ENCODE peak calls at places on chromosome X, in nine cellular contexts. One of them, this sample, is unnamed.

GRCh38 chrX:103464071-103464773 is 55.1 kb downstream of the RAB40A start:
- DNase-seq in right lobe of liver: no peak
- DNase-seq in skeletal muscle cell: no peak
- DNase-seq in psoas muscle: no peak
- DNase-seq in AG04449: no peak
- DNase-seq in fibroblast of the aortic adventitia: peak
- DNase-seq in fibroblast of pulmonary artery: peak
- DNase-seq in brain microvascular endothelial cell: peak
- DNase-seq in retinal pigment epithelial cell: no peak
- DNase-seq in this sample: peak

GRCh38 chrX:37302569-37302968 is 46.6 kb upstream of the PRRG1 start:
- DNase-seq in fibroblast of pulmonary artery: peak
- DNase-seq in AG04449: no peak
- DNase-seq in skeletal muscle cell: no peak
- DNase-seq in psoas muscle: no peak
- DNase-seq in fibroblast of the aortic adventitia: peak
- DNase-seq in right lobe of liver: no peak
- DNase-seq in brain microvascular endothelial cell: peak
- DNase-seq in retinal pigment epithelial cell: peak
- DNase-seq in this sample: no peak

GRCh38 chrX:3384330-3384729 is 37.9 kb upstream of the MXRA5 start:
- DNase-seq in brain microvascular endothelial cell: peak
- DNase-seq in right lobe of liver: no peak
- DNase-seq in skeletal muscle cell: no peak
- DNase-seq in retinal pigment epithelial cell: peak
- DNase-seq in psoas muscle: no peak
- DNase-seq in AG04449: no peak
- DNase-seq in fibroblast of pulmonary artery: no peak
- DNase-seq in fibroblast of the aortic adventitia: peak
- DNase-seq in this sample: no peak

GRCh38 chrX:1213971-1214370 is 1.5 kb upstream of the CRLF2 start:
- DNase-seq in psoas muscle: no peak
- DNase-seq in fibroblast of pulmonary artery: no peak
- DNase-seq in AG04449: no peak
- DNase-seq in brain microvascular endothelial cell: no peak
- DNase-seq in skeletal muscle cell: no peak
- DNase-seq in right lobe of liver: no peak
- DNase-seq in fibroblast of the aortic adventitia: no peak
- DNase-seq in retinal pigment epithelial cell: no peak
- DNase-seq in this sample: no peak

GRCh38 chrX:9576059-9576458 is 111.2 kb downstream of the TBL1X start:
- DNase-seq in fibroblast of the aortic adventitia: no peak
- DNase-seq in skeletal muscle cell: no peak
- DNase-seq in right lobe of liver: no peak
- DNase-seq in AG04449: no peak
- DNase-seq in retinal pigment epithelial cell: no peak
- DNase-seq in fibroblast of pulmonary artery: no peak
- DNase-seq in psoas muscle: no peak
- DNase-seq in brain microvascular endothelial cell: no peak
- DNase-seq in this sample: no peak

GRCh38 chrX:54178100-54178940 is 4.7 kb downstream of the FAM120C start:
- DNase-seq in AG04449: peak
- DNase-seq in psoas muscle: no peak
- DNase-seq in brain microvascular endothelial cell: peak
- DNase-seq in skeletal muscle cell: peak
- DNase-seq in retinal pigment epithelial cell: peak
- DNase-seq in right lobe of liver: no peak
- DNase-seq in fibroblast of the aortic adventitia: peak
- DNase-seq in fibroblast of pulmonary artery: peak
- DNase-seq in this sample: no peak

GRCh38 chrX:52923781-52924241 is 26.7 kb downstream of the FAM156B start:
- DNase-seq in right lobe of liver: no peak
- DNase-seq in brain microvascular endothelial cell: peak
- DNase-seq in AG04449: no peak
- DNase-seq in psoas muscle: peak
- DNase-seq in skeletal muscle cell: no peak
- DNase-seq in retinal pigment epithelial cell: no peak
- DNase-seq in fibroblast of the aortic adventitia: peak
- DNase-seq in fibroblast of pulmonary artery: peak
- DNase-seq in this sample: peak

GRCh38 chrX:57172544-57172943 is 35.3 kb upstream of the SPIN2A start:
- DNase-seq in brain microvascular endothelial cell: no peak
- DNase-seq in skeletal muscle cell: no peak
- DNase-seq in AG04449: no peak
- DNase-seq in right lobe of liver: no peak
- DNase-seq in fibroblast of pulmonary artery: peak
- DNase-seq in psoas muscle: no peak
- DNase-seq in fibroblast of the aortic adventitia: peak
- DNase-seq in retinal pigment epithelial cell: no peak
- DNase-seq in this sample: no peak

GRCh38 chrX:24097741-24098140 is 43.0 kb downstream of the EIF2S3 start:
- DNase-seq in AG04449: no peak
- DNase-seq in brain microvascular endothelial cell: no peak
- DNase-seq in fibroblast of the aortic adventitia: peak
- DNase-seq in retinal pigment epithelial cell: no peak
- DNase-seq in right lobe of liver: no peak
- DNase-seq in psoas muscle: no peak
- DNase-seq in skeletal muscle cell: no peak
- DNase-seq in fibroblast of pulmonary artery: no peak
- DNase-seq in this sample: no peak

GRCh38 chrX:56994375-56995270 is 718 bp downstream of the SPIN3 start:
- DNase-seq in brain microvascular endothelial cell: no peak
- DNase-seq in fibroblast of pulmonary artery: no peak
- DNase-seq in skeletal muscle cell: no peak
- DNase-seq in retinal pigment epithelial cell: peak
- DNase-seq in right lobe of liver: no peak
- DNase-seq in AG04449: no peak
- DNase-seq in fibroblast of the aortic adventitia: peak
- DNase-seq in psoas muscle: no peak
- DNase-seq in this sample: no peak

GRCh38 chrX:154761977-154762528 is 611 bp upstream of the DKC1 start:
- DNase-seq in psoas muscle: no peak
- DNase-seq in right lobe of liver: no peak
- DNase-seq in fibroblast of pulmonary artery: no peak
- DNase-seq in AG04449: no peak
- DNase-seq in brain microvascular endothelial cell: no peak
- DNase-seq in fibroblast of the aortic adventitia: no peak
- DNase-seq in skeletal muscle cell: no peak
- DNase-seq in retinal pigment epithelial cell: no peak
- DNase-seq in this sample: peak

GRCh38 chrX:74613350-74614192 is 853 bp downstream of the RLIM start:
- DNase-seq in AG04449: no peak
- DNase-seq in fibroblast of the aortic adventitia: peak
- DNase-seq in retinal pigment epithelial cell: no peak
- DNase-seq in skeletal muscle cell: no peak
- DNase-seq in fibroblast of pulmonary artery: peak
- DNase-seq in right lobe of liver: no peak
- DNase-seq in brain microvascular endothelial cell: peak
- DNase-seq in psoas muscle: no peak
- DNase-seq in this sample: peak

GRCh38 chrX:47232803-47233332 is at the start of gene USP11:
- DNase-seq in AG04449: no peak
- DNase-seq in fibroblast of pulmonary artery: peak
- DNase-seq in skeletal muscle cell: no peak
- DNase-seq in psoas muscle: peak
- DNase-seq in fibroblast of the aortic adventitia: peak
- DNase-seq in right lobe of liver: no peak
- DNase-seq in retinal pigment epithelial cell: no peak
- DNase-seq in brain microvascular endothelial cell: peak
- DNase-seq in this sample: peak

GRCh38 chrX:68647156-68647957 is at the start of gene STARD8:
- DNase-seq in retinal pigment epithelial cell: peak
- DNase-seq in psoas muscle: peak
- DNase-seq in fibroblast of pulmonary artery: peak
- DNase-seq in skeletal muscle cell: no peak
- DNase-seq in right lobe of liver: no peak
- DNase-seq in AG04449: no peak
- DNase-seq in brain microvascular endothelial cell: peak
- DNase-seq in fibroblast of the aortic adventitia: peak
- DNase-seq in this sample: no peak

GRCh38 chrX:115894087-115894486 is 276.5 kb upstream of the AGTR2 start:
- DNase-seq in retinal pigment epithelial cell: no peak
- DNase-seq in fibroblast of the aortic adventitia: peak
- DNase-seq in fibroblast of pulmonary artery: peak
- DNase-seq in brain microvascular endothelial cell: peak
- DNase-seq in psoas muscle: peak
- DNase-seq in AG04449: no peak
- DNase-seq in right lobe of liver: no peak
- DNase-seq in skeletal muscle cell: no peak
- DNase-seq in this sample: no peak

GRCh38 chrX:115229337-115229991 is 4.4 kb downstream of the LRCH2 start:
- DNase-seq in fibroblast of the aortic adventitia: no peak
- DNase-seq in brain microvascular endothelial cell: no peak
- DNase-seq in skeletal muscle cell: no peak
- DNase-seq in right lobe of liver: no peak
- DNase-seq in AG04449: no peak
- DNase-seq in fibroblast of pulmonary artery: no peak
- DNase-seq in psoas muscle: no peak
- DNase-seq in retinal pigment epithelial cell: no peak
- DNase-seq in this sample: no peak

GRCh38 chrX:54043696-54044125 is 562 bp downstream of the PHF8 start:
- DNase-seq in right lobe of liver: no peak
- DNase-seq in skeletal muscle cell: no peak
- DNase-seq in psoas muscle: no peak
- DNase-seq in fibroblast of the aortic adventitia: peak
- DNase-seq in AG04449: no peak
- DNase-seq in brain microvascular endothelial cell: no peak
- DNase-seq in retinal pigment epithelial cell: no peak
- DNase-seq in fibroblast of pulmonary artery: peak
- DNase-seq in this sample: peak

GRCh38 chrX:120309873-120310730 is 1.2 kb downstream of the TMEM255A start:
- DNase-seq in skeletal muscle cell: no peak
- DNase-seq in psoas muscle: no peak
- DNase-seq in fibroblast of the aortic adventitia: peak
- DNase-seq in AG04449: no peak
- DNase-seq in fibroblast of pulmonary artery: no peak
- DNase-seq in retinal pigment epithelial cell: no peak
- DNase-seq in right lobe of liver: no peak
- DNase-seq in brain microvascular endothelial cell: no peak
- DNase-seq in this sample: no peak
- H3K4me3 ChIP-seq in skeletal muscle cell: peak
- H3K4me3 ChIP-seq in psoas muscle: peak
- H3K4me3 ChIP-seq in fibroblast of the aortic adventitia: no peak
- H3K4me3 ChIP-seq in AG04449: peak
- H3K4me3 ChIP-seq in fibroblast of pulmonary artery: no peak
- H3K4me3 ChIP-seq in retinal pigment epithelial cell: peak
- H3K4me3 ChIP-seq in right lobe of liver: peak
- H3K4me3 ChIP-seq in brain microvascular endothelial cell: peak
- H3K4me3 ChIP-seq in this sample: peak

GRCh38 chrX:19541931-19542330 is 26.6 kb upstream of the MAP3K15 start:
- DNase-seq in brain microvascular endothelial cell: no peak
- DNase-seq in psoas muscle: no peak
- DNase-seq in skeletal muscle cell: no peak
- DNase-seq in AG04449: no peak
- DNase-seq in right lobe of liver: no peak
- DNase-seq in fibroblast of pulmonary artery: no peak
- DNase-seq in fibroblast of the aortic adventitia: no peak
- DNase-seq in retinal pigment epithelial cell: no peak
- DNase-seq in this sample: no peak

GRCh38 chrX:19543951-19544359 is 28.6 kb upstream of the MAP3K15 start:
- DNase-seq in fibroblast of the aortic adventitia: no peak
- DNase-seq in psoas muscle: no peak
- DNase-seq in brain microvascular endothelial cell: no peak
- DNase-seq in skeletal muscle cell: no peak
- DNase-seq in fibroblast of pulmonary artery: no peak
- DNase-seq in right lobe of liver: no peak
- DNase-seq in retinal pigment epithelial cell: no peak
- DNase-seq in AG04449: no peak
- DNase-seq in this sample: no peak

GRCh38 chrX:19543020-19543715 is 27.9 kb upstream of the MAP3K15 start:
- DNase-seq in brain microvascular endothelial cell: no peak
- DNase-seq in fibroblast of the aortic adventitia: no peak
- DNase-seq in skeletal muscle cell: no peak
- DNase-seq in retinal pigment epithelial cell: no peak
- DNase-seq in right lobe of liver: no peak
- DNase-seq in psoas muscle: no peak
- DNase-seq in fibroblast of pulmonary artery: no peak
- DNase-seq in AG04449: no peak
- DNase-seq in this sample: no peak

GRCh38 chrX:19545651-19546050 is 30.3 kb upstream of the MAP3K15 start:
- DNase-seq in retinal pigment epithelial cell: no peak
- DNase-seq in AG04449: no peak
- DNase-seq in brain microvascular endothelial cell: no peak
- DNase-seq in fibroblast of pulmonary artery: no peak
- DNase-seq in right lobe of liver: no peak
- DNase-seq in psoas muscle: no peak
- DNase-seq in fibroblast of the aortic adventitia: no peak
- DNase-seq in skeletal muscle cell: no peak
- DNase-seq in this sample: no peak

DNA sequence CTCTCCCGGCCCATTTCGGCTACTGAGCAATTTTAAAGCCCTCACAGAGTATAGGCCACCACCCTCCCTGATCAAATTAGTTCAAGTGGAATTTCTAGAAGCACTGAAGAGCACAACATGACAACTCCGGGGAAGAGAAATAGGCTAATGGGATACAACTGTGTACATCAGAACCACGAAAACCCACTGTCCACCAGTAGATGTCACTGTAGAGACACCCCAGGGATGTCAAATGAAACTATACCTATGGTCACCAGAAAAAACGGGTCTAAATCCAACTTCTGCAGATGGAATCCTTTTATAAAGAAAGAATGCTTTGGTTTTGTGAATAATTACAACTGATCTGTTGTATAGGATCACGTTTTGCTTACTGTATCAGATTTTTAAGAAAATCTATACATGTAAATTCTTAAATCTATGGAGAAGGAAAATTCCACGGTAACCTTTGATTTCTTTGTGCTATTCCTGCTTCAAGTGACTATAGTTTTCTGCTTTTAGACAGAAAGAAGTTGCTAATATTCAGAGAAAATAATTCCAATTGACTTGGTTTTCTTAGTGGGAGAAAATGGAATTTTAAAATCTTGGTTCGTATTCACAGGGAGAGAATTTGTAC is 29.5 kb upstream of the MAP3K15 start:
- DNase-seq in skeletal muscle cell: peak
- DNase-seq in fibroblast of the aortic adventitia: peak
- DNase-seq in right lobe of liver: no peak
- DNase-seq in retinal pigment epithelial cell: no peak
- DNase-seq in brain microvascular endothelial cell: peak
- DNase-seq in AG04449: no peak
- DNase-seq in fibroblast of pulmonary artery: peak
- DNase-seq in psoas muscle: no peak
- DNase-seq in this sample: peak
- H3K4me3 ChIP-seq in skeletal muscle cell: no peak
- H3K4me3 ChIP-seq in fibroblast of the aortic adventitia: no peak
- H3K4me3 ChIP-seq in right lobe of liver: no peak
- H3K4me3 ChIP-seq in retinal pigment epithelial cell: no peak
- H3K4me3 ChIP-seq in brain microvascular endothelial cell: no peak
- H3K4me3 ChIP-seq in AG04449: no peak
- H3K4me3 ChIP-seq in fibroblast of pulmonary artery: no peak
- H3K4me3 ChIP-seq in psoas muscle: no peak
- H3K4me3 ChIP-seq in this sample: no peak

GRCh38 chrX:66015906-66016689 is 23.8 kb downstream of the VSIG4 start:
- DNase-seq in right lobe of liver: no peak
- DNase-seq in fibroblast of pulmonary artery: no peak
- DNase-seq in skeletal muscle cell: no peak
- DNase-seq in brain microvascular endothelial cell: no peak
- DNase-seq in psoas muscle: no peak
- DNase-seq in fibroblast of the aortic adventitia: no peak
- DNase-seq in retinal pigment epithelial cell: no peak
- DNase-seq in AG04449: no peak
- DNase-seq in this sample: no peak
- H3K4me3 ChIP-seq in right lobe of liver: peak
- H3K4me3 ChIP-seq in fibroblast of pulmonary artery: no peak
- H3K4me3 ChIP-seq in skeletal muscle cell: no peak
- H3K4me3 ChIP-seq in brain microvascular endothelial cell: no peak
- H3K4me3 ChIP-seq in psoas muscle: peak
- H3K4me3 ChIP-seq in fibroblast of the aortic adventitia: no peak
- H3K4me3 ChIP-seq in retinal pigment epithelial cell: no peak
- H3K4me3 ChIP-seq in AG04449: no peak
- H3K4me3 ChIP-seq in this sample: peak

GRCh38 chrX:140709421-140709846 is at the start of gene LINC00632:
- DNase-seq in psoas muscle: no peak
- DNase-seq in AG04449: no peak
- DNase-seq in skeletal muscle cell: no peak
- DNase-seq in retinal pigment epithelial cell: no peak
- DNase-seq in right lobe of liver: no peak
- DNase-seq in brain microvascular endothelial cell: no peak
- DNase-seq in fibroblast of the aortic adventitia: no peak
- DNase-seq in fibroblast of pulmonary artery: no peak
- DNase-seq in this sample: no peak
- H3K4me3 ChIP-seq in psoas muscle: no peak
- H3K4me3 ChIP-seq in AG04449: no peak
- H3K4me3 ChIP-seq in skeletal muscle cell: peak
- H3K4me3 ChIP-seq in retinal pigment epithelial cell: peak
- H3K4me3 ChIP-seq in right lobe of liver: no peak
- H3K4me3 ChIP-seq in brain microvascular endothelial cell: peak
- H3K4me3 ChIP-seq in fibroblast of the aortic adventitia: no peak
- H3K4me3 ChIP-seq in fibroblast of pulmonary artery: no peak
- H3K4me3 ChIP-seq in this sample: no peak

This sample was measured in OCI-LY7.